ENCODE peak calls at places on chromosomes 13 and 19, in nine cellular contexts. A is BE2C; Q is HTR-8/SVneo; B is HS-5; D is hepatic stellate cell; Y is pons; X is effector memory CD8-positive, alpha-beta T cell; J is AG09319; T is heart left ventricle. C is an unnamed sample.

GRCh38 chr19:801861-802496 is 4.7 kb downstream of the PTBP1 start:
- DNase-seq in A (no peak), Q (no peak), B (no peak), D (no peak), Y (no peak), X (no peak), J (no peak), T (peak), C (no peak)

GRCh38 chr19:31264379-31264778 is 84.9 kb downstream of the TSHZ3 start:
- DNase-seq in A (no peak), Q (no peak), B (no peak), D (no peak), Y (no peak), X (no peak), J (no peak), T (no peak), C (no peak)

GRCh38 chr13:106480511-106480910 is 55.0 kb downstream of the EFNB2 start:
- DNase-seq in A (no peak), Q (no peak), B (no peak), D (no peak), Y (no peak), X (no peak), J (no peak), T (peak), C (no peak)

GRCh38 chr19:5893296-5893903 is 10.2 kb downstream of the NDUFA11 start:
- DNase-seq in A (no peak), Q (no peak), B (no peak), D (no peak), Y (no peak), X (no peak), J (no peak), T (no peak), C (no peak)

GRCh38 chr13:27955192-27955591 is 13.9 kb downstream of the CDX2 start:
- DNase-seq in A (no peak), Q (no peak), B (no peak), D (no peak), Y (no peak), X (no peak), J (no peak), T (no peak), C (no peak)

GRCh38 chr13:98778749-98779148 is 26.3 kb upstream of the SLC15A1 start:
- DNase-seq in A (no peak), Q (no peak), B (no peak), D (no peak), Y (no peak), X (no peak), J (no peak), T (no peak), C (no peak)

GRCh38 chr13:44136693-44137268 is 236.8 kb upstream of the SERP2 start:
- DNase-seq in A (no peak), Q (no peak), B (no peak), D (no peak), Y (no peak), X (no peak), J (no peak), T (no peak), C (no peak)

GRCh38 chr13:60165391-60166099 is 1.8 kb upstream of the DIAPH3 start:
- DNase-seq in A (no peak), Q (no peak), B (no peak), D (no peak), Y (no peak), X (no peak), J (no peak), T (no peak), C (no peak)

GRCh38 chr19:10044390-10044789 is 31.1 kb downstream of the RDH8 start:
- DNase-seq in A (no peak), Q (no peak), B (no peak), D (no peak), Y (no peak), X (no peak), J (no peak), T (no peak), C (no peak)

GRCh38 chr19:11425719-11426457 is 6.8 kb upstream of the RGL3 start:
- DNase-seq in A (peak), Q (no peak), B (no peak), D (no peak), Y (no peak), X (no peak), J (no peak), T (no peak), C (no peak)

GRCh38 chr19:53945441-53945840 is 17.3 kb upstream of the CACNG8 start:
- DNase-seq in A (no peak), Q (no peak), B (no peak), D (no peak), Y (no peak), X (no peak), J (no peak), T (no peak), C (no peak)

GRCh38 chr19:3692141-3693029 is 7.9 kb downstream of the PIP5K1C start:
- DNase-seq in A (no peak), Q (no peak), B (no peak), D (peak), Y (no peak), X (peak), J (no peak), T (no peak), C (no peak)

GRCh38 chr19:53374743-53375142 is 9.2 kb downstream of the ZNF525 start:
- DNase-seq in A (no peak), Q (no peak), B (no peak), D (no peak), Y (no peak), X (no peak), J (no peak), T (no peak), C (no peak)

GRCh38 chr19:35033067-35034004 is 3.1 kb downstream of the SCN1B start:
- DNase-seq in A (no peak), Q (no peak), B (no peak), D (no peak), Y (no peak), X (no peak), J (no peak), T (no peak), C (no peak)

GRCh38 chr13:110957181-110957884 is 42.5 kb upstream of the ANKRD10 start:
- DNase-seq in A (no peak), Q (no peak), B (peak), D (no peak), Y (no peak), X (no peak), J (no peak), T (no peak), C (no peak)

GRCh38 chr19:6680141-6680540 is 10.2 kb upstream of the TNFSF14 start:
- DNase-seq in A (no peak), Q (no peak), B (no peak), D (no peak), Y (no peak), X (no peak), J (no peak), T (no peak), C (no peak)

GRCh38 chr19:50476224-50476942 is at the start of the genes EMC10 and GARIN5A:
- DNase-seq in A (peak), Q (peak), B (peak), D (peak), Y (peak), X (peak), J (peak), T (peak), C (peak)

GRCh38 chr19:35812220-35813042 is at the start of gene PRODH2:
- DNase-seq in A (no peak), Q (no peak), B (no peak), D (no peak), Y (no peak), X (no peak), J (no peak), T (no peak), C (no peak)

GRCh38 chr19:1410136-1410786 is 2.9 kb downstream of the DAZAP1 start:
- DNase-seq in A (no peak), Q (no peak), B (no peak), D (no peak), Y (no peak), X (no peak), J (no peak), T (peak), C (no peak)

GRCh38 chr13:32316030-32316344 is 679 bp downstream of the BRCA2 start:
- DNase-seq in A (no peak), Q (no peak), B (no peak), D (no peak), Y (no peak), X (no peak), J (no peak), T (no peak), C (peak)

GRCh38 chr19:1428738-1429391 is 9.3 kb upstream of the RPS15 start:
- DNase-seq in A (no peak), Q (no peak), B (no peak), D (no peak), Y (no peak), X (no peak), J (no peak), T (no peak), C (no peak)

GRCh38 chr19:20928371-20928770 is 5.3 kb downstream of the ZNF85 start:
- DNase-seq in A (no peak), Q (peak), B (peak), D (peak), Y (no peak), X (no peak), J (no peak), T (no peak), C (no peak)

GRCh38 chr13:100392709-100393630 is 195.6 kb downstream of the GGACT start:
- DNase-seq in A (peak), Q (peak), B (peak), D (peak), Y (peak), X (no peak), J (peak), T (peak), C (no peak)

GRCh38 chr13:50989476-50989875 is 79.9 kb downstream of the RNASEH2B start:
- DNase-seq in A (no peak), Q (no peak), B (no peak), D (no peak), Y (no peak), X (no peak), J (no peak), T (peak), C (no peak)

GRCh38 chr19:29622191-29623070 is 16.3 kb downstream of the POP4 start:
- DNase-seq in A (no peak), Q (no peak), B (no peak), D (peak), Y (no peak), X (peak), J (no peak), T (no peak), C (no peak)

GRCh38 chr13:44373601-44374347 is at the start of gene SERP2:
- DNase-seq in A (peak), Q (no peak), B (no peak), D (peak), Y (no peak), X (no peak), J (no peak), T (peak), C (no peak)

GRCh38 chr13:89199138-89199537 is 1528.0 kb downstream of the SLITRK5 start:
- DNase-seq in A (no peak), Q (peak), B (peak), D (no peak), Y (no peak), X (no peak), J (no peak), T (no peak), C (no peak)

GRCh38 chr19:3821857-3822364 is 35.7 kb upstream of the MATK start:
- DNase-seq in A (peak), Q (peak), B (no peak), D (peak), Y (no peak), X (peak), J (no peak), T (peak), C (no peak)

GRCh38 chr19:46898731-46899130 is 37.9 kb downstream of the ARHGAP35 start:
- DNase-seq in A (no peak), Q (no peak), B (no peak), D (peak), Y (peak), X (no peak), J (no peak), T (no peak), C (no peak)

GRCh38 chr13:106140476-106140875 is 395.0 kb downstream of the EFNB2 start:
- DNase-seq in A (no peak), Q (no peak), B (no peak), D (no peak), Y (no peak), X (no peak), J (no peak), T (no peak), C (no peak)

GRCh38 chr19:850221-850978 is 1.7 kb upstream of the ELANE start:
- DNase-seq in A (peak), Q (peak), B (no peak), D (peak), Y (no peak), X (no peak), J (peak), T (peak), C (no peak)

GRCh38 chr19:5023128-5023571 is 54.2 kb downstream of the KDM4B start:
- DNase-seq in A (no peak), Q (no peak), B (no peak), D (no peak), Y (peak), X (no peak), J (no peak), T (no peak), C (no peak)

GRCh38 chr13:74889321-74889720 is 592.6 kb downstream of the TBC1D4 start:
- DNase-seq in A (no peak), Q (no peak), B (no peak), D (no peak), Y (no peak), X (no peak), J (no peak), T (no peak), C (no peak)

GRCh38 chr13:97223711-97224461 is 1.8 kb downstream of the MBNL2 start:
- DNase-seq in A (peak), Q (peak), B (peak), D (peak), Y (peak), X (peak), J (peak), T (peak), C (no peak)

GRCh38 chr13:101751488-101751887 is 299.0 kb downstream of the ITGBL1 start:
- DNase-seq in A (peak), Q (peak), B (peak), D (no peak), Y (no peak), X (no peak), J (peak), T (no peak), C (no peak)